ENCODE peak calls at places on chromosomes 1 and 21, in ten cellular contexts. T, X, A, G, C, D, I, E, S and W are unnamed samples.

GRCh38 chr1:222861057-222861456 is 46.2 kb downstream of the DISP1 start:
- DNase-seq in T (no peak), X (no peak), A (no peak), G (no peak), C (no peak), D (no peak), I (no peak), E (no peak), S (no peak), W (no peak)

GRCh38 chr1:38152351-38153082 is 105.9 kb upstream of the POU3F1 start:
- DNase-seq in T (no peak), X (peak; percentile 65), A (peak; percentile 88), G (no peak), C (peak; percentile 20), D (peak; percentile 4), I (peak; percentile 89), E (no peak), S (no peak), W (peak; percentile 70)

GRCh38 chr1:88079036-88079435 is 605.0 kb upstream of the PKN2 start:
- DNase-seq in T (no peak), X (no peak), A (no peak), G (no peak), C (peak; percentile 45), D (peak; percentile 10), I (no peak), E (no peak), S (no peak), W (peak; percentile 52)

GRCh38 chr1:27873671-27874384 is 1.5 kb downstream of the THEMIS2 start:
- DNase-seq in T (no peak), X (no peak), A (no peak), G (no peak), C (no peak), D (no peak), I (no peak), E (no peak), S (no peak), W (no peak)

GRCh38 chr21:44353200-44353970 is at the start of gene TRPM2:
- DNase-seq in T (peak; percentile 99), X (no peak), A (no peak), G (no peak), C (no peak), D (peak; percentile 30), I (no peak), E (no peak), S (peak; percentile 20), W (no peak)

GRCh38 chr1:32339363-32339978 is 3.4 kb upstream of the MARCKSL1 start:
- DNase-seq in T (peak; percentile 94), X (no peak), A (no peak), G (no peak), C (no peak), D (peak; percentile 72), I (no peak), E (no peak), S (no peak), W (no peak)

GRCh38 chr1:160494620-160495019 is 28.4 kb downstream of the SLAMF6 start:
- DNase-seq in T (no peak), X (peak; percentile 54), A (no peak), G (no peak), C (no peak), D (no peak), I (no peak), E (no peak), S (no peak), W (peak; percentile 16)

GRCh38 chr1:9345922-9346321 is 53.2 kb downstream of the SPSB1 start:
- DNase-seq in T (no peak), X (no peak), A (no peak), G (no peak), C (no peak), D (no peak), I (no peak), E (no peak), S (no peak), W (no peak)

GRCh38 chr1:53275566-53275965 is 37.2 kb upstream of the MAGOH start:
- DNase-seq in T (no peak), X (no peak), A (no peak), G (no peak), C (no peak), D (no peak), I (no peak), E (no peak), S (no peak), W (no peak)

GRCh38 chr1:102262994-102263393 is 266.3 kb upstream of the OLFM3 start:
- DNase-seq in T (peak; percentile 51), X (no peak), A (no peak), G (no peak), C (no peak), D (no peak), I (no peak), E (no peak), S (no peak), W (peak; percentile 9)

GRCh38 chr1:226827458-226827857 is 43.0 kb upstream of the PSEN2 start:
- DNase-seq in T (peak; percentile 18), X (no peak), A (no peak), G (no peak), C (no peak), D (peak; percentile 62), I (no peak), E (peak; percentile 54), S (no peak), W (no peak)

GRCh38 chr1:15756143-15757015 is 2.2 kb upstream of the FBLIM1 start:
- DNase-seq in T (no peak), X (peak; percentile 79), A (peak; percentile 2), G (no peak), C (no peak), D (no peak), I (peak; percentile 67), E (no peak), S (no peak), W (no peak)

GRCh38 chr1:223733898-223734852 is 21.8 kb downstream of the CAPN2 start:
- DNase-seq in T (no peak), X (no peak), A (no peak), G (no peak), C (no peak), D (no peak), I (no peak), E (peak; percentile 53), S (no peak), W (no peak)

GRCh38 chr21:15742694-15743093 is 12.9 kb downstream of the USP25 start:
- DNase-seq in T (no peak), X (no peak), A (no peak), G (no peak), C (no peak), D (no peak), I (no peak), E (no peak), S (no peak), W (no peak)

GRCh38 chr1:51189421-51190073 is 46.5 kb upstream of the RNF11 start:
- DNase-seq in T (peak; percentile 69), X (peak; percentile 77), A (peak; percentile 70), G (peak; percentile 61), C (peak; percentile 66), D (peak; percentile 81), I (peak; percentile 62), E (no peak), S (no peak), W (peak; percentile 69)

GRCh38 chr1:43379476-43379875 is 10.1 kb downstream of the MED8 start:
- DNase-seq in T (no peak), X (no peak), A (no peak), G (no peak), C (no peak), D (no peak), I (no peak), E (no peak), S (no peak), W (no peak)

GRCh38 chr1:173627269-173627668 is 7.9 kb upstream of the TEX50 start:
- DNase-seq in T (no peak), X (no peak), A (no peak), G (no peak), C (no peak), D (no peak), I (no peak), E (no peak), S (no peak), W (no peak)

GRCh38 chr1:89466307-89466925 is 58.2 kb upstream of the LRRC8B start:
- DNase-seq in T (peak; percentile 87), X (no peak), A (no peak), G (no peak), C (no peak), D (no peak), I (no peak), E (no peak), S (no peak), W (no peak)

GRCh38 chr1:232352366-232352765 is 277.6 kb downstream of the SIPA1L2 start:
- DNase-seq in T (no peak), X (no peak), A (no peak), G (no peak), C (no peak), D (no peak), I (no peak), E (no peak), S (no peak), W (no peak)